ENCODE peak calls at places on chromosomes 3 and 15, in ten cellular contexts. N is GM20000; H is upper lobe of right lung; P is astrocyte; S is CD4-positive, alpha-beta T cell; K is gastrocnemius medialis; J is IMR-90; M is CD8-positive, alpha-beta T cell; E is AG10803; W is PC-3. Z is an unnamed sample.

GRCh38 chr3:24503499-24504176 is 9.0 kb upstream of the THRB start:
- DNase-seq in N (peak), H (no peak), P (no peak), S (no peak), K (no peak), J (no peak), M (no peak), E (no peak), W (no peak), Z (no peak)

GRCh38 chr15:60096157-60096556 is 92.0 kb downstream of the FOXB1 start:
- DNase-seq in N (no peak), H (no peak), P (peak), S (no peak), K (no peak), J (peak), M (no peak), E (peak), W (peak), Z (no peak)

GRCh38 chr3:123552095-123552714 is 32.6 kb downstream of the HACD2 start:
- DNase-seq in N (peak), H (no peak), P (no peak), S (no peak), K (no peak), J (peak), M (no peak), E (peak), W (peak), Z (no peak)

GRCh38 chr15:40115670-40116093 is 7.0 kb upstream of the BMF start:
- DNase-seq in N (peak), H (peak), P (no peak), S (peak), K (no peak), J (no peak), M (peak), E (peak), W (peak), Z (no peak)

GRCh38 chr3:114554716-114555115 is 260.9 kb downstream of the TIGIT start:
- DNase-seq in N (no peak), H (no peak), P (no peak), S (no peak), K (no peak), J (no peak), M (no peak), E (peak), W (no peak), Z (no peak)

GRCh38 chr3:108518895-108519294 is 8.5 kb upstream of the MYH15 start:
- DNase-seq in N (no peak), H (no peak), P (no peak), S (no peak), K (no peak), J (peak), M (no peak), E (peak), W (peak), Z (no peak)

GRCh38 chr3:112390783-112391641 is 58.1 kb downstream of the CD200 start:
- DNase-seq in N (no peak), H (no peak), P (peak), S (no peak), K (no peak), J (peak), M (no peak), E (peak), W (peak), Z (no peak)

GRCh38 chr3:182912476-182912875 is 67.9 kb downstream of the DCUN1D1 start:
- DNase-seq in N (no peak), H (no peak), P (no peak), S (no peak), K (no peak), J (no peak), M (no peak), E (no peak), W (no peak), Z (no peak)

GRCh38 chr3:159266779-159267178 is 464.9 kb downstream of the MFSD1 start:
- DNase-seq in N (no peak), H (no peak), P (no peak), S (no peak), K (no peak), J (peak), M (no peak), E (peak), W (peak), Z (no peak)
- TF ChIP-seq CTCF in N (no peak), H (peak), P (no peak), S (no peak), K (no peak), J (peak), M (no peak), E (peak), W (peak), Z (peak)

DNA sequence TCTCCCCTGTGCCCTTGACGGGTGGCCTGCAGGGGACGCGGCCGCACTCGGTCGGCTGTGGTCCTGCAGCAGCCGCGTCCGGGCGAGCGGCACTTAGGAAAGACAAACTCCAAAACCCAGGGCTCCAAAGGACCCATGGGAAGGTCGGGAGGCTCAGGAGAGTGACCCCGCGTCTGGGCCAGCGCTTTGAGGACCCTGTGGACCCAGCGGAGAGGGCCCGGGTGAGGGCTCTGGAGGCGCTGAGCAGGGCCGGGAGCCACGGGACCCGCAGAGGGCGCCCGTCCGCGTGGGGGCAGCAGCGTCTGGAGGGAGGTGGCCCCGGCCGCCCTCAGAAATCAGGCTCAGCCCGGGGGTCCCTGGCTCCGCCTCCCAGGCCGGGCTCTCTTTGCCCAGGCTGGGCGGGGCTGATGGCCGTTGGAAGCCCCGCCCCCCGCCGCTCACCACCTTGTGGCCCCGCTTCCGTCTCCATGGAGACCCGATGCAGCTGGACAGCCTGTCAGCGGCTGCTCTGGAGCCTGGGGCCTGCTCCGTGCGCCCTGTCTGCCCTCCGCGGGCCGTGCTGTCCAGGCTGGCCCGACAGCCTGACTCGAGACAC is 34.6 kb upstream of the RPL32 start:
- DNase-seq in N (peak), H (no peak), P (no peak), S (no peak), K (no peak), J (no peak), M (no peak), E (no peak), W (no peak), Z (no peak)
- TF ChIP-seq CTCF in N (no peak), H (peak), P (no peak), S (no peak), K (no peak), J (peak), M (no peak), E (peak), W (no peak), Z (peak)

GRCh38 chr15:34160735-34161134 is 49.2 kb downstream of the KATNBL1 start:
- DNase-seq in N (no peak), H (no peak), P (no peak), S (no peak), K (no peak), J (no peak), M (no peak), E (no peak), W (no peak), Z (no peak)
- TF ChIP-seq CTCF in N (no peak), H (no peak), P (no peak), S (no peak), K (no peak), J (no peak), M (no peak), E (no peak), W (no peak), Z (no peak)

GRCh38 chr3:194606163-194606562 is 27.1 kb downstream of the TMEM44 start:
- DNase-seq in N (no peak), H (no peak), P (no peak), S (no peak), K (no peak), J (no peak), M (no peak), E (no peak), W (no peak), Z (no peak)

GRCh38 chr3:194602580-194603300 is 30.5 kb downstream of the TMEM44 start:
- DNase-seq in N (no peak), H (no peak), P (peak), S (no peak), K (no peak), J (peak), M (no peak), E (no peak), W (no peak), Z (no peak)

GRCh38 chr3:194604126-194604525 is 29.1 kb downstream of the TMEM44 start:
- DNase-seq in N (no peak), H (no peak), P (no peak), S (no peak), K (no peak), J (no peak), M (no peak), E (no peak), W (no peak), Z (no peak)

GRCh38 chr3:194606941-194607340 is 26.3 kb downstream of the TMEM44 start:
- DNase-seq in N (no peak), H (no peak), P (no peak), S (no peak), K (no peak), J (peak), M (no peak), E (no peak), W (no peak), Z (no peak)

GRCh38 chr3:194604837-194605236 is 28.4 kb downstream of the TMEM44 start:
- DNase-seq in N (no peak), H (no peak), P (no peak), S (no peak), K (no peak), J (no peak), M (no peak), E (no peak), W (peak), Z (no peak)
- TF ChIP-seq CTCF in N (no peak), H (peak), P (peak), S (no peak), K (no peak), J (peak), M (no peak), E (peak), W (peak), Z (peak)

GRCh38 chr3:149975919-149976318 is 5.2 kb upstream of the PFN2 start:
- DNase-seq in N (peak), H (no peak), P (no peak), S (no peak), K (no peak), J (no peak), M (no peak), E (no peak), W (no peak), Z (no peak)
- TF ChIP-seq CTCF in N (peak), H (no peak), P (peak), S (no peak), K (no peak), J (no peak), M (no peak), E (no peak), W (peak), Z (peak)